ENCODE peak calls at places on chromosome 20, in ten cellular contexts. One of them, this sample, is unnamed.

GRCh38 chr20:13868331-13868730 is 83.5 kb downstream of the NDUFAF5 start:
- DNase-seq in AG10803: peak
- DNase-seq in mucosa of gallbladder: peak
- DNase-seq in CD4-positive, CD25-positive, alpha-beta regulatory T cell: no peak
- DNase-seq in amniotic epithelial cell: peak
- DNase-seq in GM04504: peak
- DNase-seq in T-helper 2 cell: no peak
- DNase-seq in GM03348: peak
- DNase-seq in NCI-H345: no peak
- DNase-seq in esophagus squamous epithelium: no peak
- DNase-seq in this sample: peak

GRCh38 chr20:8837396-8837795 is 231.5 kb upstream of the PLCB4 start:
- DNase-seq in AG10803: peak
- DNase-seq in mucosa of gallbladder: no peak
- DNase-seq in CD4-positive, CD25-positive, alpha-beta regulatory T cell: no peak
- DNase-seq in amniotic epithelial cell: peak
- DNase-seq in GM04504: peak
- DNase-seq in T-helper 2 cell: no peak
- DNase-seq in GM03348: peak
- DNase-seq in NCI-H345: no peak
- DNase-seq in esophagus squamous epithelium: no peak
- DNase-seq in this sample: peak

GRCh38 chr20:48697845-48698491 is 129.8 kb downstream of the PREX1 start:
- DNase-seq in AG10803: peak
- DNase-seq in mucosa of gallbladder: peak
- DNase-seq in CD4-positive, CD25-positive, alpha-beta regulatory T cell: no peak
- DNase-seq in amniotic epithelial cell: peak
- DNase-seq in GM04504: peak
- DNase-seq in T-helper 2 cell: no peak
- DNase-seq in GM03348: peak
- DNase-seq in NCI-H345: peak
- DNase-seq in esophagus squamous epithelium: no peak
- DNase-seq in this sample: peak

GRCh38 chr20:63335711-63336110 is 25.4 kb downstream of the CHRNA4 start:
- DNase-seq in AG10803: no peak
- DNase-seq in mucosa of gallbladder: no peak
- DNase-seq in CD4-positive, CD25-positive, alpha-beta regulatory T cell: no peak
- DNase-seq in amniotic epithelial cell: no peak
- DNase-seq in GM04504: no peak
- DNase-seq in T-helper 2 cell: no peak
- DNase-seq in GM03348: no peak
- DNase-seq in NCI-H345: no peak
- DNase-seq in esophagus squamous epithelium: no peak
- DNase-seq in this sample: no peak

GRCh38 chr20:33663161-33664084 is 1.3 kb downstream of the C20orf144 start:
- DNase-seq in AG10803: peak
- DNase-seq in mucosa of gallbladder: peak
- DNase-seq in CD4-positive, CD25-positive, alpha-beta regulatory T cell: peak
- DNase-seq in amniotic epithelial cell: peak
- DNase-seq in GM04504: no peak
- DNase-seq in T-helper 2 cell: peak
- DNase-seq in GM03348: peak
- DNase-seq in NCI-H345: peak
- DNase-seq in esophagus squamous epithelium: no peak
- DNase-seq in this sample: peak

GRCh38 chr20:63052571-63053429 is 46.0 kb upstream of the BHLHE23 start:
- DNase-seq in AG10803: no peak
- DNase-seq in mucosa of gallbladder: no peak
- DNase-seq in CD4-positive, CD25-positive, alpha-beta regulatory T cell: no peak
- DNase-seq in amniotic epithelial cell: no peak
- DNase-seq in GM04504: no peak
- DNase-seq in T-helper 2 cell: no peak
- DNase-seq in GM03348: no peak
- DNase-seq in NCI-H345: no peak
- DNase-seq in esophagus squamous epithelium: no peak
- DNase-seq in this sample: no peak

GRCh38 chr20:62451156-62451767 is 23.9 kb upstream of the RBBP8NL start:
- DNase-seq in AG10803: no peak
- DNase-seq in mucosa of gallbladder: no peak
- DNase-seq in CD4-positive, CD25-positive, alpha-beta regulatory T cell: no peak
- DNase-seq in amniotic epithelial cell: no peak
- DNase-seq in GM04504: no peak
- DNase-seq in T-helper 2 cell: no peak
- DNase-seq in GM03348: no peak
- DNase-seq in NCI-H345: no peak
- DNase-seq in esophagus squamous epithelium: no peak
- DNase-seq in this sample: no peak

GRCh38 chr20:31936430-31936829 is 15.4 kb downstream of the PDRG1 start:
- DNase-seq in AG10803: no peak
- DNase-seq in mucosa of gallbladder: no peak
- DNase-seq in CD4-positive, CD25-positive, alpha-beta regulatory T cell: no peak
- DNase-seq in amniotic epithelial cell: no peak
- DNase-seq in GM04504: no peak
- DNase-seq in T-helper 2 cell: no peak
- DNase-seq in GM03348: no peak
- DNase-seq in NCI-H345: no peak
- DNase-seq in esophagus squamous epithelium: no peak
- DNase-seq in this sample: no peak

GRCh38 chr20:35284267-35284991 is at the start of gene EIF6:
- DNase-seq in AG10803: peak
- DNase-seq in mucosa of gallbladder: peak
- DNase-seq in CD4-positive, CD25-positive, alpha-beta regulatory T cell: peak
- DNase-seq in amniotic epithelial cell: peak
- DNase-seq in GM04504: peak
- DNase-seq in T-helper 2 cell: peak
- DNase-seq in GM03348: peak
- DNase-seq in NCI-H345: peak
- DNase-seq in esophagus squamous epithelium: peak
- DNase-seq in this sample: peak

GRCh38 chr20:12241065-12241464 is 323.4 kb downstream of the BTBD3 start:
- DNase-seq in AG10803: no peak
- DNase-seq in mucosa of gallbladder: no peak
- DNase-seq in CD4-positive, CD25-positive, alpha-beta regulatory T cell: no peak
- DNase-seq in amniotic epithelial cell: peak
- DNase-seq in GM04504: no peak
- DNase-seq in T-helper 2 cell: no peak
- DNase-seq in GM03348: no peak
- DNase-seq in NCI-H345: peak
- DNase-seq in esophagus squamous epithelium: no peak
- DNase-seq in this sample: no peak

GRCh38 chr20:48605364-48606116 is 222.3 kb downstream of the PREX1 start:
- DNase-seq in AG10803: no peak
- DNase-seq in mucosa of gallbladder: no peak
- DNase-seq in CD4-positive, CD25-positive, alpha-beta regulatory T cell: no peak
- DNase-seq in amniotic epithelial cell: no peak
- DNase-seq in GM04504: no peak
- DNase-seq in T-helper 2 cell: no peak
- DNase-seq in GM03348: no peak
- DNase-seq in NCI-H345: no peak
- DNase-seq in esophagus squamous epithelium: no peak
- DNase-seq in this sample: no peak

GRCh38 chr20:10171864-10172751 is 46.5 kb upstream of the SNAP25 start:
- DNase-seq in AG10803: peak
- DNase-seq in mucosa of gallbladder: peak
- DNase-seq in CD4-positive, CD25-positive, alpha-beta regulatory T cell: no peak
- DNase-seq in amniotic epithelial cell: peak
- DNase-seq in GM04504: no peak
- DNase-seq in T-helper 2 cell: no peak
- DNase-seq in GM03348: peak
- DNase-seq in NCI-H345: peak
- DNase-seq in esophagus squamous epithelium: no peak
- DNase-seq in this sample: peak

GRCh38 chr20:1173698-1174097 is 11.1 kb downstream of the TMEM74B start:
- DNase-seq in AG10803: no peak
- DNase-seq in mucosa of gallbladder: no peak
- DNase-seq in CD4-positive, CD25-positive, alpha-beta regulatory T cell: no peak
- DNase-seq in amniotic epithelial cell: no peak
- DNase-seq in GM04504: no peak
- DNase-seq in T-helper 2 cell: no peak
- DNase-seq in GM03348: no peak
- DNase-seq in NCI-H345: no peak
- DNase-seq in esophagus squamous epithelium: no peak
- DNase-seq in this sample: no peak

GRCh38 chr20:3819413-3820047 is 817 bp upstream of the AP5S1 start:
- DNase-seq in AG10803: no peak
- DNase-seq in mucosa of gallbladder: no peak
- DNase-seq in CD4-positive, CD25-positive, alpha-beta regulatory T cell: peak
- DNase-seq in amniotic epithelial cell: no peak
- DNase-seq in GM04504: no peak
- DNase-seq in T-helper 2 cell: no peak
- DNase-seq in GM03348: no peak
- DNase-seq in NCI-H345: no peak
- DNase-seq in esophagus squamous epithelium: no peak
- DNase-seq in this sample: no peak

GRCh38 chr20:57649617-57650015 is 29.4 kb upstream of the ZBP1 start:
- DNase-seq in AG10803: no peak
- DNase-seq in mucosa of gallbladder: no peak
- DNase-seq in CD4-positive, CD25-positive, alpha-beta regulatory T cell: no peak
- DNase-seq in amniotic epithelial cell: no peak
- DNase-seq in GM04504: no peak
- DNase-seq in T-helper 2 cell: no peak
- DNase-seq in GM03348: peak
- DNase-seq in NCI-H345: no peak
- DNase-seq in esophagus squamous epithelium: no peak
- DNase-seq in this sample: no peak

GRCh38 chr20:51860015-51860882 is 57.9 kb upstream of the SALL4 start:
- DNase-seq in AG10803: peak
- DNase-seq in mucosa of gallbladder: no peak
- DNase-seq in CD4-positive, CD25-positive, alpha-beta regulatory T cell: no peak
- DNase-seq in amniotic epithelial cell: peak
- DNase-seq in GM04504: peak
- DNase-seq in T-helper 2 cell: no peak
- DNase-seq in GM03348: peak
- DNase-seq in NCI-H345: no peak
- DNase-seq in esophagus squamous epithelium: no peak
- DNase-seq in this sample: peak

GRCh38 chr20:46276531-46276930 is 31.8 kb downstream of the CDH22 start:
- DNase-seq in AG10803: no peak
- DNase-seq in mucosa of gallbladder: no peak
- DNase-seq in CD4-positive, CD25-positive, alpha-beta regulatory T cell: no peak
- DNase-seq in amniotic epithelial cell: no peak
- DNase-seq in GM04504: no peak
- DNase-seq in T-helper 2 cell: no peak
- DNase-seq in GM03348: no peak
- DNase-seq in NCI-H345: no peak
- DNase-seq in esophagus squamous epithelium: no peak
- DNase-seq in this sample: no peak

GRCh38 chr20:31473331-31474096 is 1.4 kb downstream of the DEFB124 start:
- DNase-seq in AG10803: no peak
- DNase-seq in mucosa of gallbladder: no peak
- DNase-seq in CD4-positive, CD25-positive, alpha-beta regulatory T cell: no peak
- DNase-seq in amniotic epithelial cell: peak
- DNase-seq in GM04504: no peak
- DNase-seq in T-helper 2 cell: no peak
- DNase-seq in GM03348: no peak
- DNase-seq in NCI-H345: no peak
- DNase-seq in esophagus squamous epithelium: no peak
- DNase-seq in this sample: no peak

GRCh38 chr20:34571753-34572152 is 13.2 kb downstream of the MAP1LC3A start:
- DNase-seq in AG10803: no peak
- DNase-seq in mucosa of gallbladder: no peak
- DNase-seq in CD4-positive, CD25-positive, alpha-beta regulatory T cell: no peak
- DNase-seq in amniotic epithelial cell: no peak
- DNase-seq in GM04504: no peak
- DNase-seq in T-helper 2 cell: no peak
- DNase-seq in GM03348: no peak
- DNase-seq in NCI-H345: no peak
- DNase-seq in esophagus squamous epithelium: no peak
- DNase-seq in this sample: no peak

GRCh38 chr20:61683721-61684120 is 382.0 kb downstream of the TAF4 start:
- DNase-seq in AG10803: no peak
- DNase-seq in mucosa of gallbladder: no peak
- DNase-seq in CD4-positive, CD25-positive, alpha-beta regulatory T cell: no peak
- DNase-seq in amniotic epithelial cell: no peak
- DNase-seq in GM04504: no peak
- DNase-seq in T-helper 2 cell: no peak
- DNase-seq in GM03348: peak
- DNase-seq in NCI-H345: peak
- DNase-seq in esophagus squamous epithelium: no peak
- DNase-seq in this sample: no peak

GRCh38 chr20:20407891-20408805 is 40.2 kb downstream of the INSM1 start:
- DNase-seq in AG10803: peak
- DNase-seq in mucosa of gallbladder: no peak
- DNase-seq in CD4-positive, CD25-positive, alpha-beta regulatory T cell: no peak
- DNase-seq in amniotic epithelial cell: no peak
- DNase-seq in GM04504: no peak
- DNase-seq in T-helper 2 cell: no peak
- DNase-seq in GM03348: peak
- DNase-seq in NCI-H345: peak
- DNase-seq in esophagus squamous epithelium: no peak
- DNase-seq in this sample: peak

GRCh38 chr20:61437280-61438206 is 185.5 kb downstream of the CDH4 start:
- DNase-seq in AG10803: peak
- DNase-seq in mucosa of gallbladder: no peak
- DNase-seq in CD4-positive, CD25-positive, alpha-beta regulatory T cell: no peak
- DNase-seq in amniotic epithelial cell: peak
- DNase-seq in GM04504: peak
- DNase-seq in T-helper 2 cell: no peak
- DNase-seq in GM03348: no peak
- DNase-seq in NCI-H345: no peak
- DNase-seq in esophagus squamous epithelium: no peak
- DNase-seq in this sample: peak

GRCh38 chr20:47464380-47465101 is 37.1 kb upstream of the NCOA3 start:
- DNase-seq in AG10803: peak
- DNase-seq in mucosa of gallbladder: peak
- DNase-seq in CD4-positive, CD25-positive, alpha-beta regulatory T cell: no peak
- DNase-seq in amniotic epithelial cell: peak
- DNase-seq in GM04504: peak
- DNase-seq in T-helper 2 cell: no peak
- DNase-seq in GM03348: peak
- DNase-seq in NCI-H345: peak
- DNase-seq in esophagus squamous epithelium: no peak
- DNase-seq in this sample: peak

GRCh38 chr20:58135441-58136170 is 92.8 kb downstream of the ANKRD60 start:
- DNase-seq in AG10803: no peak
- DNase-seq in mucosa of gallbladder: peak
- DNase-seq in CD4-positive, CD25-positive, alpha-beta regulatory T cell: no peak
- DNase-seq in amniotic epithelial cell: no peak
- DNase-seq in GM04504: no peak
- DNase-seq in T-helper 2 cell: no peak
- DNase-seq in GM03348: no peak
- DNase-seq in NCI-H345: no peak
- DNase-seq in esophagus squamous epithelium: no peak
- DNase-seq in this sample: no peak

GRCh38 chr20:33251496-33251895 is 15.7 kb downstream of the BPIFA1 start:
- DNase-seq in AG10803: no peak
- DNase-seq in mucosa of gallbladder: no peak
- DNase-seq in CD4-positive, CD25-positive, alpha-beta regulatory T cell: no peak
- DNase-seq in amniotic epithelial cell: no peak
- DNase-seq in GM04504: no peak
- DNase-seq in T-helper 2 cell: no peak
- DNase-seq in GM03348: no peak
- DNase-seq in NCI-H345: no peak
- DNase-seq in esophagus squamous epithelium: no peak
- DNase-seq in this sample: no peak

GRCh38 chr20:15653396-15654207 is 919.6 kb downstream of the KIF16B start:
- DNase-seq in AG10803: no peak
- DNase-seq in mucosa of gallbladder: no peak
- DNase-seq in CD4-positive, CD25-positive, alpha-beta regulatory T cell: no peak
- DNase-seq in amniotic epithelial cell: peak
- DNase-seq in GM04504: no peak
- DNase-seq in T-helper 2 cell: no peak
- DNase-seq in GM03348: no peak
- DNase-seq in NCI-H345: no peak
- DNase-seq in esophagus squamous epithelium: no peak
- DNase-seq in this sample: no peak

GRCh38 chr20:39124064-39124463 is 161.9 kb downstream of the DHX35 start:
- DNase-seq in AG10803: no peak
- DNase-seq in mucosa of gallbladder: no peak
- DNase-seq in CD4-positive, CD25-positive, alpha-beta regulatory T cell: no peak
- DNase-seq in amniotic epithelial cell: no peak
- DNase-seq in GM04504: no peak
- DNase-seq in T-helper 2 cell: no peak
- DNase-seq in GM03348: no peak
- DNase-seq in NCI-H345: no peak
- DNase-seq in esophagus squamous epithelium: no peak
- DNase-seq in this sample: no peak

GRCh38 chr20:2652724-2653510 is 485 bp downstream of the NOP56 start:
- DNase-seq in AG10803: no peak
- DNase-seq in mucosa of gallbladder: no peak
- DNase-seq in CD4-positive, CD25-positive, alpha-beta regulatory T cell: no peak
- DNase-seq in amniotic epithelial cell: peak
- DNase-seq in GM04504: no peak
- DNase-seq in T-helper 2 cell: no peak
- DNase-seq in GM03348: peak
- DNase-seq in NCI-H345: peak
- DNase-seq in esophagus squamous epithelium: no peak
- DNase-seq in this sample: no peak

This sample was measured in astrocyte.